ENCODE peak calls at places on chromosomes 16 and 17, in four cellular contexts. H is thoracic aorta, C is GM23248, R is aorta. U is an unnamed sample.

GRCh38 chr17:37744961-37745800 is at the start of gene HNF1B:
- DNase-seq in H (no peak), C (no peak), R (no peak), U (no peak)

GRCh38 chr16:67302882-67303434 is 23.6 kb downstream of the KCTD19 start:
- DNase-seq in H (no peak), C (no peak), R (no peak), U (no peak)

GRCh38 chr16:4232541-4233386 is 9.1 kb downstream of the SRL start:
- DNase-seq in H (no peak), C (no peak), R (no peak), U (no peak)

GRCh38 chr17:64063766-64064224 is 43.4 kb upstream of the ICAM2 start:
- DNase-seq in H (no peak), C (peak), R (no peak), U (no peak)

GRCh38 chr17:66485272-66485947 is 183.0 kb downstream of the PRKCA start:
- DNase-seq in H (no peak), C (no peak), R (no peak), U (no peak)

GRCh38 chr16:3971706-3972105 is 91.2 kb upstream of the CREBBP start:
- DNase-seq in H (no peak), C (no peak), R (no peak), U (no peak)

GRCh38 chr17:71866095-71866494 is 254.7 kb upstream of the SOX9 start:
- DNase-seq in H (no peak), C (no peak), R (no peak), U (no peak)

GRCh38 chr17:29133146-29133713 is 47.0 kb downstream of the MYO18A start:
- DNase-seq in H (peak), C (peak), R (peak), U (no peak)

GRCh38 chr16:1705688-1706385 is at the start of gene MAPK8IP3:
- DNase-seq in H (peak), C (peak), R (peak), U (peak)

GRCh38 chr17:66714046-66715023 is 120.6 kb upstream of the CACNG5 start:
- DNase-seq in H (no peak), C (no peak), R (no peak), U (no peak)

GRCh38 chr16:49362230-49362629 is 11.4 kb upstream of the C16orf78 start:
- DNase-seq in H (no peak), C (no peak), R (no peak), U (no peak)

GRCh38 chr16:74605746-74606520 is 981 bp downstream of the GLG1 start:
- DNase-seq in H (no peak), C (peak), R (no peak), U (no peak)

GRCh38 chr16:4769306-4769638 is 2.3 kb upstream of the ZNF500 start:
- DNase-seq in H (no peak), C (no peak), R (no peak), U (no peak)

GRCh38 chr17:34386925-34387550 is 24.0 kb upstream of the CCL1 start:
- DNase-seq in H (no peak), C (peak), R (peak), U (no peak)

GRCh38 chr17:34384822-34385605 is 22.0 kb upstream of the CCL1 start:
- DNase-seq in H (no peak), C (no peak), R (no peak), U (no peak)

GRCh38 chr17:34387566-34387965 is 24.5 kb upstream of the CCL1 start:
- DNase-seq in H (no peak), C (no peak), R (no peak), U (no peak)

GRCh38 chr17:34384271-34384670 is 21.2 kb upstream of the CCL1 start:
- DNase-seq in H (no peak), C (no peak), R (no peak), U (no peak)

DNA sequence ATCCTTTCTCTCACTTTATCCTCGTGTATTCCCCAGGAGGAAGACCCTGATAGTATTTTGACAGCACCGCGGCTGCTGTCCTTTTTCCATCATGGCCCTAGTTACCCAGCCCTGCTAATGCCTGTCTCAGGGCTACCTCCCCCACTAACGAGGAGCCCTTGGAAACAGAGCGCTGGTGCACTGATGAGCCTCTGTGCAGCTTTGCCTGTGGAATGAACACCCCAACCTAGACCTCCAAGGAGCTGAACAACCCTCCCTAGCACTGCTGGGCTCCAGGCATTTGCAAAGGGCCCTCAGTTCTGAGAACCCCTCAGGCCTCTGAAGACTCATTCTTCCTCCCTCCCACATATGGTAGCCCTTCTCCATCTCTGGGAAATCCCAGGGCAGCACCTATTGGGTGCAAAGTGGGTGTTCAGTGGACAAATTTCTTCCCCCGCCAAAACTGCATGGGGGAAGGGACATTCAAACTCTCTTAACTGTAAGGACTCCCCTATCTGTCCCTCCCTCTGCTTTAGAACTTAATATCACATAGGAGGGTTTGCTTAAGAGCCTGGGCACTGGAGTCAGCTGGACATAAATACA is 23.4 kb upstream of the CCL1 start:
- DNase-seq in H (no peak), C (no peak), R (no peak), U (no peak)
- H3K4me3 ChIP-seq in H (no peak), C (no peak), R (no peak), U (no peak)

DNA sequence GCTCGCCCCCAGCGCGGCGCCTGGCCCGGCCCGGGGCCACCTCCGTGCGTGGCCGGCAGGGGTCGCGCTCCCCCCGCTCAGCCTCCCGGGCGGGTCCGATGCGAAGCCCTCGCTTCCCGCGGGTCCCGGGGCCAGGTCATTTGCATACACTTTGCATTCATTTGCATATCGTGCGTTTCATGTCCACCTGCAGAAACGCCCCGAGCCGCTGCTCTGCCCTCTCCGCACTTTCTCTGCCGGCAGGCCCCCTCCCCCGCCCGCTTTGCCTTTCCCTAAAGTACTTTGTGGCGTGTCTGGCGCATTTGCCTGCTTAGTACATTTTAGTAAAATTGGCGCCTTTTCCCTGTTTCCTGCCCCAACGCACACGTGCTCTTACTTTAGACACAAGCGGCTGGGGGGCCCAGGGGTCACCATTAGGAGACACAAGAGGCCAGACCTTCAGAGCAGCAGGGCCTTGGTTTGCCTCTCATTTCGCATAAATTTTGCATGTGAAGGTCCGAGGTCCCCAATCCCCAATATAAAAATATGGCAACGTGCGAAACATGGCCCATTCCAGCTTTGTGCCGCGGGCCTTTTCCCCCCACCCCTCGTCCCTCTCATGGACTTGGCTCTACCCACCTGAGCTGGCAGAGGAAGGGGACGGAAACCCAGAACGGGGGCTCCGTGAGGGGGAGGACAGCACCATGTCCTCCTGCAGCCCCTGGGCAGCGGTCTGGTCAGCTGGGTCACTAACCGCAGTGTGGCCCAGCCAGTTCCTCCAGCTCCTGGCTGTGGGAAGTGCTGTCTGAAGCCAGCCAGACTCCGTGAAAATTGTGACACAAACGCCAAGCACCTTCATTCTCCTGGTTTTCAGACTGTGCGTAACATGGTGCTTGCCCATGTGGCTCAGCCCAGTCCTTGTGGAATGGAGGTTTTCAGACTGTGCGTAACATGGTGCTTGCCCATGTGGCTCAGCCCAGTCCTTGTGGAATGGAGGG is 34.8 kb downstream of the CBFA2T3 start:
- DNase-seq in H (no peak), C (peak), R (peak), U (no peak)
- H3K4me3 ChIP-seq in H (peak), C (no peak), R (peak), U (peak)

GRCh38 chr17:3710951-3711383 is 12.7 kb upstream of the HASPIN start:
- DNase-seq in H (no peak), C (peak), R (no peak), U (no peak)

DNA sequence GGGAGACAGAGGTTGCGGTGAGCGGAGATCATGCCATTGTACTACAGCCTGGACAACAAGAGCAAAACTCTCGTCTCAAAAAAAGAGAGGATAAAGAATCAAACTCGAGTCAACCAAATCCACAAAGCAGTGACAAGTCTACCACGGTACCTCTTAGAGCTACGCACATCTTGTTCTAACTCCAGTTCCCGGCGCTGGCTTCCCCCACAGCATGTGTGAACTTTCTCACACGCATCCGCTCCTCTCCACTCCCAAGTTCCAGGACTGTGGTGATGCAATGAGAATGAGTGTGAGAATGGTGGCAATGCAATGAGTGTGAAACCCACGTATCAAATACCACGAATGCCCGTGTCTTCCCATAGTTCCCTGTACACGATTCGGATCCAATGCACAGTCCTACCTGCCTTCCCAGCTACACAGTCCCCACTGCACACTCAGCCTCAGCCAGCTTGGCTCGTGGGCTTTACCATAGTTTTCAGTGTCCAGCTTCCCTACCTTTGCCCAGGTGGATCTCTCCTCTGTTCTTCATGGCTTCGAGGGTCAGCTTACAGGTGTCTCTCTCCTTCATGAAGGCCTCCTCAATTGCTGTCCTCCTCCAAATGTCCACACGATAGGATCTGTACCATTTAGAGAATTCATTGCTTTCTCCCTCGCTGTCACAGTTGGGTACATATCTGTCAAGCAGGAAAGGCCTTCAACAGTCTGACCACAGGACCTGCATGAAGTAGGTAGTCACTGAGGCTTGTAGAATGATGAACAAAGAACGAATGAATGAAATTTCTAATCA is 9.2 kb upstream of the P2RX5 start:
- DNase-seq in H (no peak), C (no peak), R (no peak), U (no peak)
- H3K4me3 ChIP-seq in H (no peak), C (no peak), R (no peak), U (no peak)

GRCh38 chr17:47942568-47942967 is 1.2 kb downstream of the PNPO start:
- DNase-seq in H (no peak), C (no peak), R (no peak), U (no peak)
- H3K4me3 ChIP-seq in H (peak), C (peak), R (peak), U (peak)

GRCh38 chr17:59406278-59406677 is 74.8 kb downstream of the YPEL2 start:
- DNase-seq in H (no peak), C (no peak), R (no peak), U (no peak)

GRCh38 chr17:59404471-59404870 is 73.0 kb downstream of the YPEL2 start:
- DNase-seq in H (no peak), C (no peak), R (no peak), U (no peak)

GRCh38 chr17:59410049-59410437 is 78.6 kb downstream of the YPEL2 start:
- DNase-seq in H (no peak), C (no peak), R (no peak), U (no peak)

GRCh38 chr17:59409336-59410048 is 78.0 kb downstream of the YPEL2 start:
- DNase-seq in H (no peak), C (no peak), R (no peak), U (no peak)

GRCh38 chr17:59406808-59407381 is 75.4 kb downstream of the YPEL2 start:
- DNase-seq in H (no peak), C (no peak), R (no peak), U (no peak)
- H3K4me3 ChIP-seq in H (no peak), C (no peak), R (no peak), U (no peak)

GRCh38 chr17:51366866-51367265 is 106.5 kb downstream of the UTP18 start:
- DNase-seq in H (no peak), C (no peak), R (no peak), U (no peak)
- H3K4me3 ChIP-seq in H (no peak), C (no peak), R (no peak), U (no peak)